ENCODE peak calls at places on chromosomes 13 and 19, in four cellular contexts. P is Karpas-422, J is ACHN, H is stomach. I is an unnamed sample.

GRCh38 chr13:24615114-24615513 is 65.1 kb upstream of the ATP12A start:
- DNase-seq in P (no peak), J (no peak), H (no peak), I (no peak)

GRCh38 chr19:56877069-56877715 is 36.7 kb upstream of the PEG3 start:
- DNase-seq in P (no peak), J (no peak), H (no peak), I (no peak)

GRCh38 chr13:78762825-78763224 is 103.9 kb upstream of the OBI1 start:
- DNase-seq in P (no peak), J (no peak), H (no peak), I (no peak)

GRCh38 chr19:33501957-33502356 is 19.6 kb downstream of the PEPD start:
- DNase-seq in P (no peak), J (no peak), H (no peak), I (no peak)

GRCh38 chr19:49534632-49535385 is 7.0 kb downstream of the RCN3 start:
- DNase-seq in P (no peak), J (no peak), H (no peak), I (no peak)

GRCh38 chr19:13986348-13986904 is 19.7 kb downstream of the RFX1 start:
- DNase-seq in P (peak), J (peak), H (peak), I (no peak)

GRCh38 chr19:33191501-33191900 is 2.6 kb upstream of the LRP3 start:
- DNase-seq in P (no peak), J (no peak), H (no peak), I (no peak)

GRCh38 chr19:6272411-6272791 is 7.4 kb downstream of the MLLT1 start:
- DNase-seq in P (no peak), J (no peak), H (no peak), I (no peak)

GRCh38 chr13:44810067-44810840 is 179.0 kb downstream of the NUFIP1 start:
- DNase-seq in P (peak), J (no peak), H (peak), I (no peak)

GRCh38 chr13:30915691-30916541 is 9.8 kb downstream of the MEDAG start:
- DNase-seq in P (no peak), J (no peak), H (no peak), I (no peak)

GRCh38 chr13:23657056-23657455 is 86.8 kb downstream of the TNFRSF19 start:
- DNase-seq in P (peak), J (no peak), H (no peak), I (no peak)

GRCh38 chr13:24306632-24307031 is 2.7 kb upstream of the C1QTNF9 start:
- DNase-seq in P (no peak), J (no peak), H (no peak), I (no peak)